ENCODE peak calls at places on chromosomes 11 and 22, in four cellular contexts. G, E, S and V are unnamed samples.

GRCh38 chr11:122646549-122647340 is 8.8 kb upstream of the UBASH3B start:
- DNase-seq in S (no peak), G (no peak), E (no peak), V (no peak)

GRCh38 chr11:117479372-117479771 is 151.7 kb downstream of the CEP164 start:
- DNase-seq in E (peak; percentile 57), G (no peak), S (no peak), V (no peak)

GRCh38 chr22:20413217-20414058 is 19.5 kb downstream of the ZNF74 start:
- DNase-seq in E (no peak), S (no peak), G (no peak), V (no peak)

GRCh38 chr11:2760196-2760871 is 60.5 kb upstream of the KCNQ1OT1 start:
- DNase-seq in E (no peak), G (no peak), S (no peak), V (no peak)

GRCh38 chr11:124612045-124612444 is 817 bp downstream of the PANX3 start:
- DNase-seq in G (no peak), S (no peak), E (no peak), V (no peak)

GRCh38 chr11:12746593-12747097 is 72.4 kb downstream of the TEAD1 start:
- DNase-seq in G (no peak), S (peak; percentile 88), E (peak; percentile 87), V (peak; percentile 9)

GRCh38 chr11:116219171-116219635 is 553.6 kb downstream of the BUD13 start:
- DNase-seq in G (peak; percentile 11), S (no peak), E (peak; percentile 81), V (no peak)

GRCh38 chr11:2762031-2762380 is 62.2 kb upstream of the KCNQ1OT1 start:
- DNase-seq in S (no peak), G (no peak), E (no peak), V (no peak)

GRCh38 chr11:11252403-11252802 is 100.6 kb downstream of the CSNK2A3 start:
- DNase-seq in G (no peak), E (no peak), S (no peak), V (no peak)

GRCh38 chr11:70882716-70883085 is 369.7 kb downstream of the SHANK2 start:
- DNase-seq in G (no peak), S (no peak), E (no peak), V (no peak)

GRCh38 chr11:57306156-57306876 is 18.4 kb downstream of the TNKS1BP1 start:
- DNase-seq in G (no peak), S (no peak), E (no peak), V (no peak)

GRCh38 chr11:70928854-70929598 is 323.4 kb downstream of the SHANK2 start:
- DNase-seq in E (no peak), G (no peak), S (no peak), V (no peak)

GRCh38 chr22:46081036-46081830 is 69.1 kb upstream of the PPARA start:
- DNase-seq in E (no peak), G (peak; percentile 82), S (peak; percentile 37), V (no peak)